ENCODE peak calls at places on chromosomes 1 and 21, in four cellular contexts. L is progenitor cell of endocrine pancreas; C is stimulated activated CD4-positive, alpha-beta T cell treated with anti-CD3 and anti-CD28 coated beads, Interleukin-1b, Interleukin-23, amount 100 ng/mL, for 24 hours; J is Peyer's patch. T is an unnamed sample.

GRCh38 chr21:43613755-43614638 is 45.3 kb downstream of the HSF2BP start:
- DNase-seq in L (no peak), C (no peak), J (no peak), T (no peak)

GRCh38 chr1:17218939-17219338 is 14.0 kb downstream of the PADI1 start:
- DNase-seq in L (no peak), C (no peak), J (no peak), T (no peak)

GRCh38 chr1:24640288-24640687 is 2.8 kb upstream of the SRRM1 start:
- DNase-seq in L (no peak), C (no peak), J (no peak), T (no peak)

GRCh38 chr1:156416993-156417699 is 48.1 kb downstream of the RHBG start:
- DNase-seq in L (no peak), C (no peak), J (no peak), T (no peak)

GRCh38 chr1:151158311-151158710 is 1.9 kb downstream of the TNFAIP8L2 start:
- DNase-seq in L (no peak), C (no peak), J (no peak), T (no peak)

GRCh38 chr1:62012821-62013220 is 181.8 kb upstream of the L1TD1 start:
- DNase-seq in L (no peak), C (no peak), J (no peak), T (no peak)

GRCh38 chr1:21022279-21023040 is 154.2 kb downstream of the EIF4G3 start:
- DNase-seq in L (no peak), C (peak; percentile 6), J (peak; percentile 48), T (no peak)

GRCh38 chr1:24500448-24501048 is 2.1 kb upstream of the RCAN3 start:
- DNase-seq in L (no peak), C (no peak), J (no peak), T (no peak)

GRCh38 chr1:28437924-28438699 is 67.7 kb upstream of the RCC1 start:
- DNase-seq in L (no peak), C (no peak), J (peak; percentile 22), T (no peak)

GRCh38 chr1:164660415-164661174 is 101.6 kb downstream of the PBX1 start:
- DNase-seq in L (no peak), C (no peak), J (no peak), T (no peak)

GRCh38 chr1:112247971-112248370 is 148.0 kb upstream of the CTTNBP2NL start:
- DNase-seq in L (no peak), C (no peak), J (no peak), T (no peak)

GRCh38 chr1:214902636-214903320 is 179.8 kb upstream of the KCNK2 start:
- DNase-seq in L (no peak), C (no peak), J (no peak), T (no peak)

GRCh38 chr1:115596080-115596795 is 45.5 kb upstream of the VANGL1 start:
- DNase-seq in L (no peak), C (no peak), J (no peak), T (no peak)

GRCh38 chr1:914253-914890 is 9.4 kb upstream of the SAMD11 start:
- DNase-seq in L (peak; percentile 8), C (no peak), J (no peak), T (no peak)

GRCh38 chr1:47189844-47190562 is at the start of gene PDZK1IP1:
- DNase-seq in L (peak; percentile 6), C (no peak), J (peak; percentile 32), T (no peak)

GRCh38 chr1:9651565-9652378 is at the start of gene PIK3CD:
- DNase-seq in L (peak; percentile 50), C (peak; percentile 33), J (peak; percentile 54), T (no peak)

GRCh38 chr1:156281281-156282142 is 1.1 kb downstream of the SMG5 start:
- DNase-seq in L (no peak), C (peak; percentile 40), J (no peak), T (no peak)

GRCh38 chr21:44898851-44899767 is 21.6 kb downstream of the ITGB2 start:
- DNase-seq in L (no peak), C (no peak), J (no peak), T (no peak)

GRCh38 chr1:195763907-195764183 is 844.4 kb downstream of the KCNT2 start:
- DNase-seq in L (no peak), C (no peak), J (no peak), T (no peak)

GRCh38 chr21:27741736-27742135 is 774.8 kb upstream of the ADAMTS5 start:
- DNase-seq in L (no peak), C (no peak), J (no peak), T (no peak)

GRCh38 chr1:245873068-245873467 is 634.0 kb downstream of the SMYD3 start:
- DNase-seq in L (no peak), C (no peak), J (no peak), T (no peak)

GRCh38 chr1:234125283-234125682 is 220.8 kb downstream of the SLC35F3 start:
- DNase-seq in L (peak; percentile 52), C (peak; percentile 9), J (no peak), T (no peak)

GRCh38 chr1:207672525-207673130 is 27.7 kb downstream of the CR1L start:
- DNase-seq in L (no peak), C (no peak), J (no peak), T (no peak)

GRCh38 chr1:3909615-3910014 is 9.5 kb upstream of the C1orf174 start:
- DNase-seq in L (no peak), C (no peak), J (no peak), T (no peak)

GRCh38 chr1:8082945-8083344 is 56.8 kb upstream of the ERRFI1 start:
- DNase-seq in L (no peak), C (no peak), J (no peak), T (no peak)

GRCh38 chr1:156502749-156503671 is 2.4 kb upstream of the MEF2D start:
- DNase-seq in L (no peak), C (no peak), J (no peak), T (no peak)

GRCh38 chr21:37227071-37228002 is 39.8 kb downstream of the VPS26C start:
- DNase-seq in L (no peak), C (no peak), J (no peak), T (no peak)

T was measured in stimulated activated CD8-positive, alpha-beta memory T cell treated with anti-CD3 and anti-CD28 coated beads, Interleukin-15, amount 100 ng/mL, for 1 hour.